ENCODE peak calls at places on chromosomes 6 and 20, in five cellular contexts. A is RWPE1, U is lower leg skin, N is colonic mucosa, Y is uterus. P is an unnamed sample.

GRCh38 chr6:155187994-155188706 is 75.7 kb upstream of the CLDN20 start:
- DNase-seq in Y (no peak), U (no peak), N (no peak), A (no peak), P (no peak)

GRCh38 chr6:136317023-136317649 is 27.5 kb upstream of the BCLAF1 start:
- DNase-seq in A (peak), N (peak), Y (peak), U (peak), P (peak)

GRCh38 chr6:110345025-110345424 is 13.1 kb downstream of the METTL24 start:
- DNase-seq in N (no peak), A (no peak), Y (no peak), U (no peak), P (no peak)

GRCh38 chr6:69466979-69467570 is 329.7 kb downstream of the LMBRD1 start:
- DNase-seq in N (no peak), A (no peak), U (no peak), Y (no peak), P (no peak)

GRCh38 chr6:160421854-160422253 is 73.7 kb downstream of the SLC22A3 start:
- DNase-seq in Y (peak), A (no peak), N (no peak), U (no peak), P (no peak)

GRCh38 chr6:144953552-144954240 is 668.6 kb downstream of the UTRN start:
- DNase-seq in U (no peak), Y (no peak), N (no peak), A (peak), P (peak)

GRCh38 chr6:7021306-7021705 is 86.5 kb upstream of the RREB1 start:
- DNase-seq in N (no peak), U (no peak), Y (no peak), A (no peak), P (no peak)

GRCh38 chr6:41122373-41122772 is 31.8 kb downstream of the TREML1 start:
- DNase-seq in Y (no peak), U (no peak), A (no peak), N (no peak), P (no peak)

GRCh38 chr20:48725589-48725991 is 102.2 kb downstream of the PREX1 start:
- DNase-seq in U (no peak), A (peak), N (no peak), Y (no peak), P (no peak)

GRCh38 chr20:25197173-25197869 is 1.8 kb downstream of the ENTPD6 start:
- DNase-seq in Y (no peak), U (no peak), A (no peak), N (peak), P (peak)

DNA sequence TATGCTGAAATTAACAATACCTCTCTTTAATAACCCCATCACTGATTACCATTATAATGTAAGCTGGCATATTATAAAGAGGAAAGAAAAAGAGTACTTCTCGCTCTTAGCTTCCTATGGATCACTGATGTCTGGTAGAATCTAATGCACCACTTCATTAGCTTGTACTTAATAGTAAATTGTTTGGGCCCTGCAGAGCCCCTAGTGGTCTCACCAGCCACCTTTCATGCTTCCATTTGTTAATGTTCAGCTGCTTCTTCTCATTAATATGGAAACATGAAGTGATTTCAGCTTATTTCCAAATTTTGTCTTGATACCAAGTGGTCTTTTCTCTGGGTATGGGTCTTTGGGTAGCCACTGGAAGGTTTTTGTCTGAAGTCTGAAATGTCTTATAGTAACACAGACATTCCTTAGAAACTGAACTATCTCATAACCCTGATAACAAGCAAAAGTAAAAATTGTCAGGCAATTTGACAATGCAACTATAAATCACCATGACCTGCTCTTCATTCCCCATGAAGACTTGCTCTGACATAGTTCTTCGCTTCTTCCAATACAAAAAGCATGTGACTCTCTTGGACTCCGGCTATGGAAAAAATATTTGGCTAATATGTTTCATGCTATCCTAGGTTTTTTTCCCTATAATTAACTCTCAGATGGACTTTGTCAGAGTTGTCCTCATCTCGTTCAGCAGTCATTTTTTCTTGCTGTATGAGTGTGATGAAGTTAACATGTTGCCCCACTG is 395.8 kb upstream of the MARCKS start:
- DNase-seq in Y (no peak), N (no peak), U (no peak), A (no peak), P (no peak)
- TF ChIP-seq CTCF in Y (no peak), N (no peak), U (no peak), A (no peak), P (no peak)

DNA sequence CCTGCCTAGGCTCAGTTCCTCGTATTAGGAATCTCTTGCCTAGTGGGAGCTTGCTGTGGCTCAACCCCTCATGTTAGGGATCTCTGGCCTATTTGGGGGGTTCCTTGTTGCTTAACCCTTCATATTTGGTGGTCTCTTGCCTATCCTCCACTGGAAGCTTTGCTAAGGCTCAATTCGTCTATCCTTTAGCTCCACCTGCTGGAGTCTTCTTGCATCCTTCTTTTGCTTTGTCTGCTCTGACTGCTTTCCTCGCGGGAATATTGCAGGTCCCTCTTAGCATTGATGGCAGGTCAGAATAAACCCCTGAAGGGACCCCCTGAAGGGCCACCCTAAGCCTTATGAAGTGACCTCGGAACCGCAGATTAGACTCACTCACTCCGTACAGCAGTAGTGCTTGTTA is 203.0 kb upstream of the TBX18 start:
- DNase-seq in Y (no peak), N (no peak), A (peak), U (no peak), P (peak)
- TF ChIP-seq CTCF in Y (no peak), N (no peak), A (peak), U (no peak), P (peak)

DNA sequence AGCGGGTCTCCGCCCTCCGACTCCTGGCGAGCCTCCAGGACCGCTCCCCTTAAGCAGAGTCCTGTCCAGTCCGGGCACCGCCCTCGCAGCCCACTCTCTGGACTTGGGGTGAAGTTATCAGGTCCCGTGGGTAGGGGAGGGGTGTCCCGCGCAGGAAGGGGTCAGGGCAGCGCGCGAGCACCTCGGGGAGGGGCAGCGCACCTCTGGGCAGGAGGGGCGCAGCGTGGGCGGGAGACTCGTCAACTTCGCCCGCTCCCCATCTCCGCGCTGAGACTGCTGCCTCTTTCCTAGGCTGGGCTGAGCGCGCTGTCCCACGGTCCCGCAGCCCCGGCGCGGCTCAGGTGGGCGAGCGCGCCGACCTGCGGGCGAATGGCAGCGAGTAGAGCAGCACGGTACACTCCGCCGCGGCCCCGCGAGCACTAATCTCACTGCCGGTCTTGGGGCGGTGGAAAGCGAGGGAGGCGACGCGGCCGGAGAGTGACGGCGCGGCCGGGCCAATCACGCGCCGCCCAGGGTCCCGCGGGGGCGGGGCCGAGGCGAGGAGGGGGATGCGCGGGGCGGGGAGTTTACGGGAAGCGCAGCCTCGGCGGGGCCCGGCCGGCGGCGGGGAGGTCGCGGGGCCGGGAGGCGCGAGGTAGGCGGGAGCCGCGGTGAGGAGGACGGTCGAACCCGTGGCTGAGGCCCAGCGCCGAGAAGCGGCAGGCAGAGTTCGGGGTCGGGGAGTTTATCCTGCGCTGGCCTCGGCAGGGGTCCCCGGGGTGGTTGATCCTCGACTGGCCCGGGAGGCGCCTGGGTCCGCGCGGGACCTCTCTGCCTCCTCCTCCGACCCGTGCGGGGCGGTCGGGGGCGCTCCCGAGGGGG is at the start of gene MAN1A1:
- DNase-seq in U (peak), Y (peak), A (peak), N (peak), P (peak)
- TF ChIP-seq CTCF in U (no peak), Y (no peak), A (no peak), N (no peak), P (no peak)

DNA sequence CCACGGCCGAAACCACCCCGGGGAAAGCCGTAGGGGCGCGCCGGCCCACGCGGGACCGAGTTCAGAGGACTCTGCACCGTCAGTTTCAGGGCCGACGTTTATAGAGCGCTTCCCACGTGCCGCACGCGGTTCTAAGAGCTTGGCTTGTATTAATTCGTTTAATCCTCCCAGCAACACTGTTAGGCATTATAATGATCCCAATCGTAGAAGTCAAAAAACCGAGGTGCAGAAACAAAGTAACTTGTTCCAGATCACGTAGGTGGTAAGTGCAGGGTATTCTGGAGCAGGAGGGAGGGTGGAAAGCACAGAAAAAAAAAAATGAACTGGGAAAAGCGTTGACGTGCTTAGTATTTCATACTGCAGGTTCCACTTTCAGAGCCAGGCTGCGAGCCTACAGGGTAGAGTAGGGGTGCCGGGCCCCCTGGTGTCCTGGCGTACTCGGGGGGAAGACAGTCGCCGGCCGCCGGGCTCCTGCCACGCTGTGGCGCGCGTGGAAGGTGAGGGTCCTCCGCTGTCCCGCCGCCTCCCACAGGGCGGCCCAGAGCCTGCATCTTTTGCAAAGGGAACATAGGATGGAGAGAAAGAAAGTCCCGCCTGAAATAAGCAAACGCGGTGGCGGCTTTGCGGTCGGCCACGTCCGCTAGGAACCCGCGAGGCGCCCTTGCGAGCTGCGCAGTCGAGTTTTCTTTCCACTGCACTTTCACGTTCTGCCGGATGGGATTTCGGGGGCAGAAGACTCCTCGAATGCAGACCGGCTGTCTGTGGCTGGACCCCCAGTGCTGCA is 10.2 kb upstream of the FOXF2 start:
- DNase-seq in A (no peak), N (no peak), Y (no peak), U (no peak), P (no peak)
- TF ChIP-seq CTCF in A (no peak), N (no peak), Y (no peak), U (no peak), P (no peak)

GRCh38 chr20:53639647-53640440 is 46.2 kb upstream of the ZNF217 start:
- DNase-seq in A (no peak), U (no peak), N (no peak), Y (no peak), P (no peak)
- TF ChIP-seq CTCF in A (no peak), U (no peak), N (no peak), Y (no peak), P (no peak)